ENCODE peak calls at places on chromosomes 3 and 15, in eight cellular contexts. One of them, this sample, is unnamed.

GRCh38 chr3:194872669-194872977 is 186.9 kb downstream of the FAM43A start:
- DNase-seq in astrocyte: peak; percentile 70
- DNase-seq in H9: peak; percentile 47
- DNase-seq in GM23248: peak; percentile 83
- DNase-seq in fibroblast of lung: peak; percentile 78
- DNase-seq in colonic mucosa: no peak
- DNase-seq in IMR-90: peak; percentile 83
- DNase-seq in trophoblast cell: peak; percentile 43
- DNase-seq in this sample: peak; percentile 96

GRCh38 chr15:25989327-25989726 is 126.2 kb upstream of the ATP10A start:
- DNase-seq in astrocyte: no peak
- DNase-seq in H9: peak; percentile 49
- DNase-seq in GM23248: no peak
- DNase-seq in fibroblast of lung: no peak
- DNase-seq in colonic mucosa: no peak
- DNase-seq in IMR-90: no peak
- DNase-seq in trophoblast cell: no peak
- DNase-seq in this sample: no peak

GRCh38 chr3:72262707-72263106 is 477.8 kb upstream of the PROK2 start:
- DNase-seq in astrocyte: no peak
- DNase-seq in H9: no peak
- DNase-seq in GM23248: no peak
- DNase-seq in fibroblast of lung: no peak
- DNase-seq in colonic mucosa: no peak
- DNase-seq in IMR-90: no peak
- DNase-seq in trophoblast cell: no peak
- DNase-seq in this sample: no peak

GRCh38 chr15:63545520-63545919 is 41.1 kb downstream of the USP3 start:
- DNase-seq in astrocyte: no peak
- DNase-seq in H9: no peak
- DNase-seq in GM23248: no peak
- DNase-seq in fibroblast of lung: no peak
- DNase-seq in colonic mucosa: no peak
- DNase-seq in IMR-90: no peak
- DNase-seq in trophoblast cell: no peak
- DNase-seq in this sample: no peak

GRCh38 chr3:134937256-134938023 is 142.4 kb downstream of the EPHB1 start:
- DNase-seq in astrocyte: no peak
- DNase-seq in H9: peak; percentile 71
- DNase-seq in GM23248: no peak
- DNase-seq in fibroblast of lung: no peak
- DNase-seq in colonic mucosa: no peak
- DNase-seq in IMR-90: no peak
- DNase-seq in trophoblast cell: no peak
- DNase-seq in this sample: no peak

GRCh38 chr15:35080226-35080625 is 4.9 kb downstream of the NANOGP8 start:
- DNase-seq in astrocyte: no peak
- DNase-seq in H9: no peak
- DNase-seq in GM23248: no peak
- DNase-seq in fibroblast of lung: peak; percentile 13
- DNase-seq in colonic mucosa: no peak
- DNase-seq in IMR-90: peak; percentile 30
- DNase-seq in trophoblast cell: no peak
- DNase-seq in this sample: no peak

GRCh38 chr15:36954486-36954885 is 145.9 kb downstream of the MEIS2 start:
- DNase-seq in astrocyte: peak; percentile 89
- DNase-seq in H9: no peak
- DNase-seq in GM23248: peak; percentile 36
- DNase-seq in fibroblast of lung: peak; percentile 90
- DNase-seq in colonic mucosa: no peak
- DNase-seq in IMR-90: peak; percentile 62
- DNase-seq in trophoblast cell: no peak
- DNase-seq in this sample: peak; percentile 17

GRCh38 chr3:163490119-163490518 is 1588.2 kb downstream of the SI start:
- DNase-seq in astrocyte: no peak
- DNase-seq in H9: peak; percentile 85
- DNase-seq in GM23248: peak; percentile 59
- DNase-seq in fibroblast of lung: peak; percentile 2
- DNase-seq in colonic mucosa: peak; percentile 44
- DNase-seq in IMR-90: no peak
- DNase-seq in trophoblast cell: peak; percentile 27
- DNase-seq in this sample: peak; percentile 79

GRCh38 chr3:153338487-153338886 is 176.5 kb downstream of the RAP2B start:
- DNase-seq in astrocyte: peak; percentile 80
- DNase-seq in H9: no peak
- DNase-seq in GM23248: peak; percentile 58
- DNase-seq in fibroblast of lung: peak; percentile 82
- DNase-seq in colonic mucosa: no peak
- DNase-seq in IMR-90: peak; percentile 59
- DNase-seq in trophoblast cell: no peak
- DNase-seq in this sample: no peak

GRCh38 chr15:34621675-34622074 is 38.2 kb upstream of the GOLGA8B start:
- DNase-seq in astrocyte: peak; percentile 35
- DNase-seq in H9: no peak
- DNase-seq in GM23248: peak; percentile 67
- DNase-seq in fibroblast of lung: peak; percentile 44
- DNase-seq in colonic mucosa: no peak
- DNase-seq in IMR-90: peak; percentile 58
- DNase-seq in trophoblast cell: no peak
- DNase-seq in this sample: peak; percentile 64

GRCh38 chr15:87597346-87598052 is 659.0 kb downstream of the NTRK3 start:
- DNase-seq in astrocyte: no peak
- DNase-seq in H9: no peak
- DNase-seq in GM23248: no peak
- DNase-seq in fibroblast of lung: no peak
- DNase-seq in colonic mucosa: no peak
- DNase-seq in IMR-90: no peak
- DNase-seq in trophoblast cell: no peak
- DNase-seq in this sample: no peak

GRCh38 chr3:8421267-8421666 is 80.4 kb upstream of the LMCD1 start:
- DNase-seq in astrocyte: no peak
- DNase-seq in H9: no peak
- DNase-seq in GM23248: peak; percentile 10
- DNase-seq in fibroblast of lung: no peak
- DNase-seq in colonic mucosa: no peak
- DNase-seq in IMR-90: no peak
- DNase-seq in trophoblast cell: no peak
- DNase-seq in this sample: peak; percentile 20

GRCh38 chr15:28989239-28989830 is 103.6 kb downstream of the APBA2 start:
- DNase-seq in astrocyte: no peak
- DNase-seq in H9: peak; percentile 45
- DNase-seq in GM23248: no peak
- DNase-seq in fibroblast of lung: no peak
- DNase-seq in colonic mucosa: no peak
- DNase-seq in IMR-90: peak; percentile 21
- DNase-seq in trophoblast cell: no peak
- DNase-seq in this sample: peak; percentile 25

GRCh38 chr15:70974004-70974832 is 81.6 kb downstream of the LRRC49 start:
- DNase-seq in astrocyte: peak; percentile 54
- DNase-seq in H9: no peak
- DNase-seq in GM23248: peak; percentile 75
- DNase-seq in fibroblast of lung: peak; percentile 58
- DNase-seq in colonic mucosa: no peak
- DNase-seq in IMR-90: peak; percentile 83
- DNase-seq in trophoblast cell: no peak
- DNase-seq in this sample: peak; percentile 72

GRCh38 chr3:129611812-129612349 is 5.4 kb upstream of the PLXND1 start:
- DNase-seq in astrocyte: peak; percentile 80
- DNase-seq in H9: peak; percentile 88
- DNase-seq in GM23248: peak; percentile 84
- DNase-seq in fibroblast of lung: peak; percentile 89
- DNase-seq in colonic mucosa: no peak
- DNase-seq in IMR-90: peak; percentile 49
- DNase-seq in trophoblast cell: peak; percentile 97
- DNase-seq in this sample: no peak

GRCh38 chr3:144499346-144499745 is 527.7 kb downstream of the DIPK2A start:
- DNase-seq in astrocyte: no peak
- DNase-seq in H9: no peak
- DNase-seq in GM23248: no peak
- DNase-seq in fibroblast of lung: no peak
- DNase-seq in colonic mucosa: no peak
- DNase-seq in IMR-90: no peak
- DNase-seq in trophoblast cell: no peak
- DNase-seq in this sample: peak; percentile 41

GRCh38 chr15:57591237-57591821 is 375 bp upstream of the MYZAP start:
- DNase-seq in astrocyte: no peak
- DNase-seq in H9: no peak
- DNase-seq in GM23248: no peak
- DNase-seq in fibroblast of lung: no peak
- DNase-seq in colonic mucosa: no peak
- DNase-seq in IMR-90: no peak
- DNase-seq in trophoblast cell: peak; percentile 66
- DNase-seq in this sample: peak; percentile 72
- H3K9ac ChIP-seq in astrocyte: peak overlapping the region; percentile 48
- H3K9ac ChIP-seq in H9: no peak overlapping the region
- H3K9ac ChIP-seq in GM23248: no peak overlapping the region
- H3K9ac ChIP-seq in fibroblast of lung: no peak overlapping the region
- H3K9ac ChIP-seq in colonic mucosa: peak overlapping the region; percentile 66
- H3K9ac ChIP-seq in IMR-90: no peak overlapping the region
- H3K9ac ChIP-seq in trophoblast cell: no peak overlapping the region
- H3K9ac ChIP-seq in this sample: peak overlapping the region; percentile 50

GRCh38 chr3:127787071-127787490 is 35.2 kb downstream of the MGLL start:
- DNase-seq in astrocyte: no peak
- DNase-seq in H9: no peak
- DNase-seq in GM23248: peak; percentile 56
- DNase-seq in fibroblast of lung: no peak
- DNase-seq in colonic mucosa: no peak
- DNase-seq in IMR-90: no peak
- DNase-seq in trophoblast cell: no peak
- DNase-seq in this sample: no peak

GRCh38 chr3:127787556-127787955 is 34.8 kb downstream of the MGLL start:
- DNase-seq in astrocyte: no peak
- DNase-seq in H9: no peak
- DNase-seq in GM23248: no peak
- DNase-seq in fibroblast of lung: no peak
- DNase-seq in colonic mucosa: no peak
- DNase-seq in IMR-90: no peak
- DNase-seq in trophoblast cell: no peak
- DNase-seq in this sample: no peak

GRCh38 chr3:127789051-127789450 is 33.3 kb downstream of the MGLL start:
- DNase-seq in astrocyte: no peak
- DNase-seq in H9: no peak
- DNase-seq in GM23248: peak; percentile 32
- DNase-seq in fibroblast of lung: no peak
- DNase-seq in colonic mucosa: no peak
- DNase-seq in IMR-90: no peak
- DNase-seq in trophoblast cell: no peak
- DNase-seq in this sample: no peak

GRCh38 chr3:127787966-127788365 is 34.3 kb downstream of the MGLL start:
- DNase-seq in astrocyte: no peak
- DNase-seq in H9: no peak
- DNase-seq in GM23248: no peak
- DNase-seq in fibroblast of lung: no peak
- DNase-seq in colonic mucosa: no peak
- DNase-seq in IMR-90: no peak
- DNase-seq in trophoblast cell: no peak
- DNase-seq in this sample: no peak

DNA sequence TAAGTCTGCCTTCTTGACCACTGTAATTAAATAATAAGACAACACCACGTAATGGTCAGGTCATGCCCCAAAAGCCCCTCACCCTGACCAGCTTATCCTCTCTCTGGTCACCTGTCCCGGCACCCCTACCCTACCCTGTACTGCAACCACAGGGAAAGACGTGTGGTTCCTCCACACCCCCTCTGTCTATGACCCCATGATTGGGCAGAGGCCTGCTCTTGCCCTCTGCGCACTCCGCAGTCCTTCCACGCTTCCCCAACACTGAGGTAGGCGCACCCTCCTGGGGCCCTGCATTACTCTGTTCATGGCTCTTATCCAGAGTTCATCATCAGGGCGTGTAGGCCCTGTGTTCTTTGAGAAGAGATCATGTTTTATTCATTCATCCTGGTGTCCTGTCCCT is 33.9 kb downstream of the MGLL start:
- DNase-seq in astrocyte: no peak
- DNase-seq in H9: no peak
- DNase-seq in GM23248: no peak
- DNase-seq in fibroblast of lung: no peak
- DNase-seq in colonic mucosa: no peak
- DNase-seq in IMR-90: no peak
- DNase-seq in trophoblast cell: no peak
- DNase-seq in this sample: no peak
- H3K27ac ChIP-seq in astrocyte: no peak overlapping the region
- H3K27ac ChIP-seq in H9: no peak overlapping the region
- H3K27ac ChIP-seq in GM23248: no peak overlapping the region
- H3K27ac ChIP-seq in fibroblast of lung: no peak overlapping the region
- H3K27ac ChIP-seq in colonic mucosa: peak overlapping the region; percentile 88
- H3K27ac ChIP-seq in IMR-90: no peak overlapping the region
- H3K27ac ChIP-seq in trophoblast cell: no peak overlapping the region
- H3K27ac ChIP-seq in this sample: no peak overlapping the region

DNA sequence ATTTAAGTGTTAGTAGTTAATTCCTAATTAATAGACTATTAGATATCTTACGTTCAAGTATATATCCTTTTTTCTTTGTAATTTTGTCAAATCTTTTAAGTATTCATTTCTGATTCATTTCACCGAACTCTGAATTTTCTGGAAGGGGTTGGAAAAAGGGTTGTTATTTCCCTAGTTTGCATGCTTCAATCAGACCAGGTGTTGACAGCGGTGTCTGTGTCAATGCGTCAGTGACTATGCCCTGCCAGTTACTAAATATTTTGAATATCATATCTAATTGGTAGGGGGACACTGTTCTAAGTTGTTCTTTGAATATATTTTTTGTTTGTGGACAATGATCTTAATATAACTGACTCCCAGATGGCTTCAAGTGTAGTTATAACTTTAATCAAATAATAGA is 62.7 kb upstream of the TNFSF10 start:
- DNase-seq in astrocyte: no peak
- DNase-seq in H9: no peak
- DNase-seq in GM23248: no peak
- DNase-seq in fibroblast of lung: no peak
- DNase-seq in colonic mucosa: no peak
- DNase-seq in IMR-90: no peak
- DNase-seq in trophoblast cell: no peak
- DNase-seq in this sample: no peak
- H3K9ac ChIP-seq in astrocyte: no peak overlapping the region
- H3K9ac ChIP-seq in H9: no peak overlapping the region
- H3K9ac ChIP-seq in GM23248: no peak overlapping the region
- H3K9ac ChIP-seq in fibroblast of lung: no peak overlapping the region
- H3K9ac ChIP-seq in colonic mucosa: no peak overlapping the region
- H3K9ac ChIP-seq in IMR-90: no peak overlapping the region
- H3K9ac ChIP-seq in trophoblast cell: no peak overlapping the region
- H3K9ac ChIP-seq in this sample: no peak overlapping the region

DNA sequence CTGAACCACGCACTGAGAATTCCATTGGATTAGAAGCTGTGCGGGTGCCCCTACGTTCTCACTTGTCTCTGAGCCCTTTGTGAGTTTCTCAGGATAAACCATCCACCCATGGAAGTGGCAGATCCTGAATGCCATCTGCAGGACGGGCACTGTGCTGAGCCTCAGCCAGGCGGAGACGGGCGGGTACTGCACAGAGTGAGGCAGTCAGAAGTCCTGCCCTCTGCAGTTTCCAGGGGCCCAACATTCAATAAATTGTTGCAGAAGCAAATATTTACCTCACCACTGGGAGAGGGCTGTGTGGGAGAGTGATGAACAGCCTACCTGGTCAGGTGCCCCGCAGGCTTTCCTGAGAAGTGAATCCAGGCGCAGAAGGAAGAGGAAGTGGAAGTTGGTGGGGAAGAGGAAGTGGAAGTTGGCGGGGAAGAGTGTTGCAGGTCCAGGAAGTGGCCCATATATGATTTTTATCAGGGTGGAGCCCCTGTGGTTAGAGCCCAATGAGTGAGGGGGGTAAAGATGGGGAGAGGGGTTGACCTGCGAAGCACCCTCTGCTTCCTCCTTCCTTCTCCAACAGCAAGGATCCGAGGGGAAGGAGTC is 100.8 kb downstream of the SLCO3A1 start:
- DNase-seq in astrocyte: no peak
- DNase-seq in H9: no peak
- DNase-seq in GM23248: no peak
- DNase-seq in fibroblast of lung: no peak
- DNase-seq in colonic mucosa: peak; percentile 74
- DNase-seq in IMR-90: no peak
- DNase-seq in trophoblast cell: no peak
- DNase-seq in this sample: peak; percentile 18
- H3K27ac ChIP-seq in astrocyte: no peak overlapping the region
- H3K27ac ChIP-seq in H9: no peak overlapping the region
- H3K27ac ChIP-seq in GM23248: no peak overlapping the region
- H3K27ac ChIP-seq in fibroblast of lung: no peak overlapping the region
- H3K27ac ChIP-seq in colonic mucosa: no peak overlapping the region
- H3K27ac ChIP-seq in IMR-90: no peak overlapping the region
- H3K27ac ChIP-seq in trophoblast cell: no peak overlapping the region
- H3K27ac ChIP-seq in this sample: no peak overlapping the region

This sample was measured in PC-3.